ENCODE peak calls at places on chromosomes 16 and 17, in five cellular contexts. One of them, this sample, is unnamed.

GRCh38 chr16:70682239-70683145 is 3.4 kb downstream of the MTSS2 start:
- DNase-seq in SK-N-SH: no peak
- DNase-seq in uterus: no peak
- DNase-seq in substantia nigra: no peak
- DNase-seq in RWPE2: no peak
- DNase-seq in this sample: no peak

GRCh38 chr17:46039592-46040186 is 40.6 kb downstream of the STH start:
- DNase-seq in SK-N-SH: no peak
- DNase-seq in uterus: no peak
- DNase-seq in substantia nigra: no peak
- DNase-seq in RWPE2: no peak
- DNase-seq in this sample: no peak

GRCh38 chr16:17334096-17334495 is 136.7 kb downstream of the XYLT1 start:
- DNase-seq in uterus: no peak
- DNase-seq in RWPE2: no peak
- DNase-seq in substantia nigra: no peak
- DNase-seq in SK-N-SH: no peak
- DNase-seq in this sample: peak

GRCh38 chr16:53052519-53053501 is at the start of gene CHD9NB:
- DNase-seq in SK-N-SH: peak
- DNase-seq in substantia nigra: no peak
- DNase-seq in RWPE2: peak
- DNase-seq in uterus: no peak
- DNase-seq in this sample: peak

GRCh38 chr17:17837380-17837821 is 615 bp upstream of the SREBF1 start:
- DNase-seq in RWPE2: no peak
- DNase-seq in substantia nigra: no peak
- DNase-seq in uterus: peak
- DNase-seq in SK-N-SH: no peak
- DNase-seq in this sample: no peak

GRCh38 chr17:5821057-5821456 is 236.7 kb upstream of the NLRP1 start:
- DNase-seq in uterus: no peak
- DNase-seq in RWPE2: no peak
- DNase-seq in substantia nigra: no peak
- DNase-seq in SK-N-SH: no peak
- DNase-seq in this sample: no peak

GRCh38 chr17:80866050-80866793 is 125.4 kb upstream of the CHMP6 start:
- DNase-seq in substantia nigra: no peak
- DNase-seq in uterus: peak
- DNase-seq in RWPE2: peak
- DNase-seq in SK-N-SH: peak
- DNase-seq in this sample: peak

GRCh38 chr17:39935896-39936295 is 8.4 kb downstream of the LRRC3C start:
- DNase-seq in uterus: no peak
- DNase-seq in substantia nigra: no peak
- DNase-seq in RWPE2: no peak
- DNase-seq in SK-N-SH: no peak
- DNase-seq in this sample: no peak

GRCh38 chr17:7404737-7405412 is 978 bp upstream of the TMEM256 start:
- DNase-seq in RWPE2: no peak
- DNase-seq in substantia nigra: no peak
- DNase-seq in uterus: no peak
- DNase-seq in SK-N-SH: peak
- DNase-seq in this sample: no peak
- H3K27ac ChIP-seq in RWPE2: peak
- H3K27ac ChIP-seq in substantia nigra: peak
- H3K27ac ChIP-seq in uterus: peak
- H3K27ac ChIP-seq in SK-N-SH: peak
- H3K27ac ChIP-seq in this sample: peak

GRCh38 chr17:29125651-29126050 is 54.5 kb downstream of the MYO18A start:
- DNase-seq in uterus: no peak
- DNase-seq in SK-N-SH: no peak
- DNase-seq in RWPE2: no peak
- DNase-seq in substantia nigra: no peak
- DNase-seq in this sample: no peak

GRCh38 chr17:29124135-29124930 is 55.9 kb downstream of the MYO18A start:
- DNase-seq in RWPE2: no peak
- DNase-seq in substantia nigra: no peak
- DNase-seq in SK-N-SH: peak
- DNase-seq in uterus: peak
- DNase-seq in this sample: no peak

GRCh38 chr17:29123111-29123510 is 57.1 kb downstream of the MYO18A start:
- DNase-seq in uterus: no peak
- DNase-seq in SK-N-SH: no peak
- DNase-seq in RWPE2: no peak
- DNase-seq in substantia nigra: no peak
- DNase-seq in this sample: no peak

GRCh38 chr17:29126268-29126923 is 53.8 kb downstream of the MYO18A start:
- DNase-seq in uterus: no peak
- DNase-seq in RWPE2: no peak
- DNase-seq in substantia nigra: no peak
- DNase-seq in SK-N-SH: no peak
- DNase-seq in this sample: no peak

DNA sequence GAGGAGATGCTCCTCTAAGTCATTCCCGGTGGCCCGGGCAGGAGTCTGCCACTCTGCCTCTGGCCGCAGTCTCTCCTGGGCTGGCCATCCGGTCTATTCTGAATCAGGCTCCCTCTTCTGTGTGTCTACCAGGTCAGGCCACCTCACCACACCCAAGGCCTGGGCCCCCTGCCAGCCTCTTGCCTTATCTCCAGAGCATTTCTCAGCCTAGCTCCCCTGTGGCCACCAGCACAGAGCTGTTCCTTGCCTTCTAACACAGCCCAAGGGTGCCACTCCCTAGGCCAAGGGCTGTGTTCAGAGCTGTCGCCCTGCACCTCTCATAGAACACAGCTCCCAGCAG is 55.3 kb downstream of the MYO18A start:
- DNase-seq in substantia nigra: no peak
- DNase-seq in RWPE2: no peak
- DNase-seq in uterus: no peak
- DNase-seq in SK-N-SH: no peak
- DNase-seq in this sample: no peak
- H3K27ac ChIP-seq in substantia nigra: no peak
- H3K27ac ChIP-seq in RWPE2: peak
- H3K27ac ChIP-seq in uterus: no peak
- H3K27ac ChIP-seq in SK-N-SH: no peak
- H3K27ac ChIP-seq in this sample: no peak

GRCh38 chr16:84361546-84361945 is 6.8 kb upstream of the ATP2C2 start:
- DNase-seq in uterus: no peak
- DNase-seq in substantia nigra: no peak
- DNase-seq in RWPE2: no peak
- DNase-seq in SK-N-SH: no peak
- DNase-seq in this sample: no peak

GRCh38 chr16:84359326-84359725 is 9.0 kb upstream of the ATP2C2 start:
- DNase-seq in uterus: no peak
- DNase-seq in RWPE2: no peak
- DNase-seq in substantia nigra: no peak
- DNase-seq in SK-N-SH: no peak
- DNase-seq in this sample: no peak

GRCh38 chr16:84360170-84360569 is 8.2 kb upstream of the ATP2C2 start:
- DNase-seq in substantia nigra: no peak
- DNase-seq in uterus: no peak
- DNase-seq in SK-N-SH: no peak
- DNase-seq in RWPE2: no peak
- DNase-seq in this sample: no peak

GRCh38 chr16:84360748-84361147 is 7.6 kb upstream of the ATP2C2 start:
- DNase-seq in RWPE2: no peak
- DNase-seq in SK-N-SH: no peak
- DNase-seq in uterus: no peak
- DNase-seq in substantia nigra: no peak
- DNase-seq in this sample: no peak

DNA sequence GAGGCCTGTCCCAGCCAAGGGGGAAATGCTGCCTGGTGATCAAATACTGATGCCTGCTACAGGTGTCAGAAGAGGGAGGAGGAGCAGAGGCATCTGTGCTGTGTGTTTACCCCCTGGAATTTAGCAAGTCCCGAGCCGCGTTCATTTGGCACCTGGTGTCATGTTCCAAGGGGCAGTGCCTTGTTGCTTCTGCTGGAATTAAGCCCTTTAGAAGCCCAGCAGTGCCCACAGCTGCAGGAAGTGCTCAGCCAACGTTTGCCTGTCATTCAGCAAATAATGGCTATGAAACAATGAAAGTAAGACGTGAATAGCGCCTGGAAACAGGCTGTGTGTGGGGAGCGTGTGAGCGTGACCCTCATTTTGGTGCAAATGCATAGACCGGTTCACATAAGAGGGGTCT is 5.9 kb upstream of the ATP2C2 start:
- DNase-seq in uterus: no peak
- DNase-seq in substantia nigra: no peak
- DNase-seq in SK-N-SH: no peak
- DNase-seq in RWPE2: no peak
- DNase-seq in this sample: no peak
- H3K27ac ChIP-seq in uterus: no peak
- H3K27ac ChIP-seq in substantia nigra: peak
- H3K27ac ChIP-seq in SK-N-SH: no peak
- H3K27ac ChIP-seq in RWPE2: no peak
- H3K27ac ChIP-seq in this sample: no peak

GRCh38 chr16:67667817-67668494 is 1.3 kb downstream of the C16orf86 start:
- DNase-seq in RWPE2: peak
- DNase-seq in SK-N-SH: peak
- DNase-seq in uterus: peak
- DNase-seq in substantia nigra: peak
- DNase-seq in this sample: peak
- H3K27ac ChIP-seq in RWPE2: peak
- H3K27ac ChIP-seq in SK-N-SH: peak
- H3K27ac ChIP-seq in uterus: peak
- H3K27ac ChIP-seq in substantia nigra: peak
- H3K27ac ChIP-seq in this sample: peak

This sample was measured in AG04450.